ENCODE peak calls at places on chromosomes 7 and 10, in six cellular contexts. One of them, this sample, is unnamed.

GRCh38 chr7:6382797-6383196 is 65.0 kb downstream of the DAGLB start:
- DNase-seq in astrocyte of the spinal cord: no peak
- DNase-seq in fibroblast of lung: no peak
- DNase-seq in cardiac muscle cell: peak; percentile 51
- DNase-seq in MCF 10A: no peak
- DNase-seq in neural crest cell: no peak
- DNase-seq in this sample: no peak

GRCh38 chr10:63376560-63377304 is 89.0 kb downstream of the JMJD1C start:
- DNase-seq in astrocyte of the spinal cord: peak; percentile 63
- DNase-seq in fibroblast of lung: peak; percentile 61
- DNase-seq in cardiac muscle cell: peak; percentile 80
- DNase-seq in MCF 10A: peak; percentile 80
- DNase-seq in neural crest cell: no peak
- DNase-seq in this sample: peak; percentile 45

GRCh38 chr7:27134392-27134791 is 3.8 kb upstream of the HOXA4 start:
- DNase-seq in astrocyte of the spinal cord: peak; percentile 97
- DNase-seq in fibroblast of lung: peak; percentile 95
- DNase-seq in cardiac muscle cell: peak; percentile 41
- DNase-seq in MCF 10A: peak; percentile 98
- DNase-seq in neural crest cell: no peak
- DNase-seq in this sample: peak; percentile 69

GRCh38 chr10:6737758-6738463 is 157.8 kb upstream of the PRKCQ start:
- DNase-seq in astrocyte of the spinal cord: peak; percentile 42
- DNase-seq in fibroblast of lung: peak; percentile 56
- DNase-seq in cardiac muscle cell: no peak
- DNase-seq in MCF 10A: peak; percentile 63
- DNase-seq in neural crest cell: no peak
- DNase-seq in this sample: no peak

GRCh38 chr10:48548531-48549135 is 56.2 kb downstream of the ARHGAP22 start:
- DNase-seq in astrocyte of the spinal cord: no peak
- DNase-seq in fibroblast of lung: no peak
- DNase-seq in cardiac muscle cell: no peak
- DNase-seq in MCF 10A: no peak
- DNase-seq in neural crest cell: no peak
- DNase-seq in this sample: no peak

GRCh38 chr10:127963136-127963535 is 56.2 kb downstream of the PTPRE start:
- DNase-seq in astrocyte of the spinal cord: no peak
- DNase-seq in fibroblast of lung: no peak
- DNase-seq in cardiac muscle cell: no peak
- DNase-seq in MCF 10A: no peak
- DNase-seq in neural crest cell: no peak
- DNase-seq in this sample: no peak

GRCh38 chr7:117810642-117811512 is 62.4 kb downstream of the CTTNBP2 start:
- DNase-seq in astrocyte of the spinal cord: peak; percentile 57
- DNase-seq in fibroblast of lung: peak; percentile 79
- DNase-seq in cardiac muscle cell: no peak
- DNase-seq in MCF 10A: no peak
- DNase-seq in neural crest cell: no peak
- DNase-seq in this sample: no peak

GRCh38 chr10:15712903-15713302 is 6.8 kb downstream of the ITGA8 start:
- DNase-seq in astrocyte of the spinal cord: peak; percentile 44
- DNase-seq in fibroblast of lung: peak; percentile 15
- DNase-seq in cardiac muscle cell: peak; percentile 33
- DNase-seq in MCF 10A: no peak
- DNase-seq in neural crest cell: no peak
- DNase-seq in this sample: no peak

GRCh38 chr7:41855798-41856197 is 152.9 kb upstream of the INHBA start:
- DNase-seq in astrocyte of the spinal cord: no peak
- DNase-seq in fibroblast of lung: peak; percentile 63
- DNase-seq in cardiac muscle cell: no peak
- DNase-seq in MCF 10A: peak; percentile 15
- DNase-seq in neural crest cell: no peak
- DNase-seq in this sample: no peak

GRCh38 chr10:62268399-62269076 is at the start of gene RTKN2:
- DNase-seq in astrocyte of the spinal cord: peak; percentile 86
- DNase-seq in fibroblast of lung: peak; percentile 91
- DNase-seq in cardiac muscle cell: peak; percentile 83
- DNase-seq in MCF 10A: peak; percentile 71
- DNase-seq in neural crest cell: peak; percentile 90
- DNase-seq in this sample: peak; percentile 75
- TF ChIP-seq CTCF in astrocyte of the spinal cord: no peak
- TF ChIP-seq CTCF in fibroblast of lung: no peak
- TF ChIP-seq CTCF in cardiac muscle cell: no peak
- TF ChIP-seq CTCF in MCF 10A: no peak
- TF ChIP-seq CTCF in neural crest cell: no peak
- TF ChIP-seq CTCF in this sample: no peak

GRCh38 chr7:152556013-152556412 is 119.9 kb downstream of the XRCC2 start:
- DNase-seq in astrocyte of the spinal cord: no peak
- DNase-seq in fibroblast of lung: no peak
- DNase-seq in cardiac muscle cell: no peak
- DNase-seq in MCF 10A: no peak
- DNase-seq in neural crest cell: no peak
- DNase-seq in this sample: no peak

GRCh38 chr7:152551304-152552036 is 115.7 kb upstream of the KMT2C start:
- DNase-seq in astrocyte of the spinal cord: no peak
- DNase-seq in fibroblast of lung: no peak
- DNase-seq in cardiac muscle cell: no peak
- DNase-seq in MCF 10A: no peak
- DNase-seq in neural crest cell: no peak
- DNase-seq in this sample: no peak

GRCh38 chr7:152553671-152554317 is 118.0 kb upstream of the KMT2C start:
- DNase-seq in astrocyte of the spinal cord: no peak
- DNase-seq in fibroblast of lung: no peak
- DNase-seq in cardiac muscle cell: no peak
- DNase-seq in MCF 10A: no peak
- DNase-seq in neural crest cell: no peak
- DNase-seq in this sample: no peak
- TF ChIP-seq CTCF in astrocyte of the spinal cord: no peak
- TF ChIP-seq CTCF in fibroblast of lung: no peak
- TF ChIP-seq CTCF in cardiac muscle cell: no peak
- TF ChIP-seq CTCF in MCF 10A: no peak
- TF ChIP-seq CTCF in neural crest cell: no peak
- TF ChIP-seq CTCF in this sample: no peak

DNA sequence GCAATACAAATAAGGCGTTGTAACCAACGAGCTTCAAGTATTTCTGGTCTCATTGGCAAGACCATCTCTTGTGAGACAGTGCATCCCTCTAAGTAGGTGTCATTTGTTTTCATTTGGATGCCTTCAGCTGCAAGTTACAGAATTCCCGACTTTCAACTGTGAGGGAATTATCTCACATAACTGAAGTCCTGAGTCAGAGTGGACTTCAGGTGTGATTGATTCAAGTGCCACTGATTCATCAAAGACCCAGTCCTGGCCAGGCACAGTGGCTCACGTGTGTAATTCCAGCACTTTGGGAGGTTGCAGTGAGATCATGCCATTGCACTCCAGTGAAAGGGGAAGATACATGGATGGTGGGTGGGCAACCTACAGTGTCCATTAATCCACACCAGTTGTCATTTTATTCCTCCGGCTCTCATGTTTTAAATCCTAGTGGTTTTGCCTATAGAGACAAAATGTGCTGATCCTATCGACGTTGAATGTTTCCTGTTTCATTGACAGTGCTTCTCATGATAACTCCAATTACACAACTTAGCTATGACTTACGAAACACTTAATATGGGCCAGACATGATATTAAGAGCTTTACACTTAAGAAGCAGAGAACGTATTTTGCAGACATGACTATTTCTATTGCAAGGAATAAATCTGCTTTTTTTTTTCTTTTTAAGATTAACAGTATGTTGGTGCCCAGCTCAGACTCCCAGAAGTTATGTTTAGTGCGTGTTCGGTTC is 268.0 kb downstream of the FRMD4A start:
- DNase-seq in astrocyte of the spinal cord: peak; percentile 12
- DNase-seq in fibroblast of lung: peak; percentile 91
- DNase-seq in cardiac muscle cell: peak; percentile 74
- DNase-seq in MCF 10A: peak; percentile 38
- DNase-seq in neural crest cell: no peak
- DNase-seq in this sample: no peak
- TF ChIP-seq CTCF in astrocyte of the spinal cord: no peak
- TF ChIP-seq CTCF in fibroblast of lung: no peak
- TF ChIP-seq CTCF in cardiac muscle cell: no peak
- TF ChIP-seq CTCF in MCF 10A: no peak
- TF ChIP-seq CTCF in neural crest cell: no peak
- TF ChIP-seq CTCF in this sample: no peak

DNA sequence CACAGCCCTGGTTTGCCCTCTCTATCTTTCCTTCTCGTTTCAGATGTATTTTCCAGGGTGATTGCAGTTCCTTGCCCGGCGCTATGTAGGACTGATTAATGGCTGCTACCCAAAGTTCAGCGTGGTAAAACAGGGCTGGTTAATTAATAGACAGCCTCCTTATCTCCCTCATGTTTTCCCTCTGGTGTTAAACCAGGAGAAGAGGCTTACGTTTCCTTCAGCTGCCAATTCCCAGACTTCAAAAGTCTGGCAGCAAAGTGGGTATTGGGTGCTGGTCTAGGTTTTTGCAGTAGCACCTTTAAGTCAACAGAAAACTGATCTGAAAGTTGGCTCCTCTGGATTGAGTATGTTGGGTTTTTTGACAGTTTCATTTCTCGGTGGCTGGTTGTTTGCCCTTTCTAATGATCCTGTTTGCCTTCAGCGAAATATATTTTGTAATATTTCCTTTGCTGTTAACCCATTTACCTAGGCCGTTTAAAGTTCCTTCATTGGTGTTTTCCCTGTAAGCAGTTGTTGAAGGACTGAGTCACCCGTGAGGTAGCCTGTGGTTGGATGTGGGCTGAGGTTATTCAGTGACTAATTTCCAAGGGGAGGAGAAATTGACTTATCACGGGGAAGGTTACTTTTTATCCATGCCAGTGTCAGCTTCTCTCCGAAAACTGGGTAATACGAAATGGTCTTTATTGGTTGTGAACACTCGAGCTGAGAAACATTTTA is 257.1 kb downstream of the KIAA1217 start:
- DNase-seq in astrocyte of the spinal cord: peak; percentile 97
- DNase-seq in fibroblast of lung: peak; percentile 98
- DNase-seq in cardiac muscle cell: peak; percentile 88
- DNase-seq in MCF 10A: peak; percentile 95
- DNase-seq in neural crest cell: no peak
- DNase-seq in this sample: peak; percentile 22
- TF ChIP-seq CTCF in astrocyte of the spinal cord: no peak
- TF ChIP-seq CTCF in fibroblast of lung: no peak
- TF ChIP-seq CTCF in cardiac muscle cell: no peak
- TF ChIP-seq CTCF in MCF 10A: no peak
- TF ChIP-seq CTCF in neural crest cell: no peak
- TF ChIP-seq CTCF in this sample: no peak

GRCh38 chr7:158270106-158270775 is 317.4 kb downstream of the PTPRN2 start:
- DNase-seq in astrocyte of the spinal cord: no peak
- DNase-seq in fibroblast of lung: no peak
- DNase-seq in cardiac muscle cell: no peak
- DNase-seq in MCF 10A: no peak
- DNase-seq in neural crest cell: no peak
- DNase-seq in this sample: no peak
- TF ChIP-seq CTCF in astrocyte of the spinal cord: no peak
- TF ChIP-seq CTCF in fibroblast of lung: no peak
- TF ChIP-seq CTCF in cardiac muscle cell: no peak
- TF ChIP-seq CTCF in MCF 10A: no peak
- TF ChIP-seq CTCF in neural crest cell: no peak
- TF ChIP-seq CTCF in this sample: no peak

GRCh38 chr10:18144928-18145327 is 4.7 kb downstream of the CACNB2 start:
- DNase-seq in astrocyte of the spinal cord: no peak
- DNase-seq in fibroblast of lung: peak; percentile 23
- DNase-seq in cardiac muscle cell: peak; percentile 45
- DNase-seq in MCF 10A: peak; percentile 51
- DNase-seq in neural crest cell: no peak
- DNase-seq in this sample: no peak

GRCh38 chr10:18140957-18141888 is 999 bp downstream of the CACNB2 start:
- DNase-seq in astrocyte of the spinal cord: no peak
- DNase-seq in fibroblast of lung: peak; percentile 33
- DNase-seq in cardiac muscle cell: peak; percentile 6
- DNase-seq in MCF 10A: peak; percentile 37
- DNase-seq in neural crest cell: no peak
- DNase-seq in this sample: peak; percentile 9

GRCh38 chr10:18142151-18142550 is 1.9 kb downstream of the CACNB2 start:
- DNase-seq in astrocyte of the spinal cord: no peak
- DNase-seq in fibroblast of lung: no peak
- DNase-seq in cardiac muscle cell: no peak
- DNase-seq in MCF 10A: no peak
- DNase-seq in neural crest cell: no peak
- DNase-seq in this sample: no peak

GRCh38 chr10:18149401-18149800 is 9.2 kb downstream of the CACNB2 start:
- DNase-seq in astrocyte of the spinal cord: no peak
- DNase-seq in fibroblast of lung: no peak
- DNase-seq in cardiac muscle cell: no peak
- DNase-seq in MCF 10A: no peak
- DNase-seq in neural crest cell: no peak
- DNase-seq in this sample: no peak

DNA sequence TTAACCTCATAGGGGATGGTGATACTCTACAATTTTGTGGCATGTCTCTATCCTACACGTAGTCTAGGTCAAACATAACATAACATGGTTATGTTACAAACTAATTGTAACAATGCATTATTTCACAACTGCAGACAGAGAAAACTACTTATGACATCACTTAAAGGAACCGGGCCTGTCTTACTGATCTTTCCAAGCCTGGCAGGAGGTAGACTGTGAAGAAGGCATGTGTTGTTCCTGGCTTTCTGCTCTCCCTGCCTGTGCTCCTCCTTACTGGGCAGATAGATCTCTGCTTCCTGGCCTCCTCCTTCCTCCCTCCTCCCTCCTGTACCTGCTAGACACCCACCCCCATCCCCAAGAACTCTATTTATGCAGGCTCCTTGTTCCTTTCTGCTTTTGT is 5.4 kb downstream of the CACNB2 start:
- DNase-seq in astrocyte of the spinal cord: peak; percentile 20
- DNase-seq in fibroblast of lung: peak; percentile 25
- DNase-seq in cardiac muscle cell: peak; percentile 72
- DNase-seq in MCF 10A: peak; percentile 58
- DNase-seq in neural crest cell: no peak
- DNase-seq in this sample: no peak
- TF ChIP-seq CTCF in astrocyte of the spinal cord: no peak
- TF ChIP-seq CTCF in fibroblast of lung: no peak
- TF ChIP-seq CTCF in cardiac muscle cell: no peak
- TF ChIP-seq CTCF in MCF 10A: no peak
- TF ChIP-seq CTCF in neural crest cell: no peak
- TF ChIP-seq CTCF in this sample: no peak

GRCh38 chr7:158760445-158760764 is 55.8 kb upstream of the NCAPG2 start:
- DNase-seq in astrocyte of the spinal cord: no peak
- DNase-seq in fibroblast of lung: no peak
- DNase-seq in cardiac muscle cell: no peak
- DNase-seq in MCF 10A: no peak
- DNase-seq in neural crest cell: no peak
- DNase-seq in this sample: no peak

GRCh38 chr7:158761945-158762344 is 57.3 kb upstream of the NCAPG2 start:
- DNase-seq in astrocyte of the spinal cord: no peak
- DNase-seq in fibroblast of lung: no peak
- DNase-seq in cardiac muscle cell: no peak
- DNase-seq in MCF 10A: no peak
- DNase-seq in neural crest cell: no peak
- DNase-seq in this sample: no peak

GRCh38 chr7:158759245-158759614 is 54.6 kb upstream of the NCAPG2 start:
- DNase-seq in astrocyte of the spinal cord: no peak
- DNase-seq in fibroblast of lung: no peak
- DNase-seq in cardiac muscle cell: no peak
- DNase-seq in MCF 10A: no peak
- DNase-seq in neural crest cell: no peak
- DNase-seq in this sample: no peak

GRCh38 chr7:158759749-158760444 is 55.3 kb upstream of the NCAPG2 start:
- DNase-seq in astrocyte of the spinal cord: no peak
- DNase-seq in fibroblast of lung: no peak
- DNase-seq in cardiac muscle cell: no peak
- DNase-seq in MCF 10A: no peak
- DNase-seq in neural crest cell: no peak
- DNase-seq in this sample: no peak

GRCh38 chr7:158760936-158761335 is 56.3 kb upstream of the NCAPG2 start:
- DNase-seq in astrocyte of the spinal cord: no peak
- DNase-seq in fibroblast of lung: no peak
- DNase-seq in cardiac muscle cell: no peak
- DNase-seq in MCF 10A: peak; percentile 13
- DNase-seq in neural crest cell: no peak
- DNase-seq in this sample: no peak
- TF ChIP-seq CTCF in astrocyte of the spinal cord: peak; percentile 35
- TF ChIP-seq CTCF in fibroblast of lung: peak; percentile 17
- TF ChIP-seq CTCF in cardiac muscle cell: peak; percentile 6
- TF ChIP-seq CTCF in MCF 10A: no peak
- TF ChIP-seq CTCF in neural crest cell: peak; percentile 22
- TF ChIP-seq CTCF in this sample: no peak

This sample was measured in GM13977.